ENCODE peak calls at places on chromosomes 3 and 15, in seven cellular contexts. U is transverse colon, B is breast epithelium, P is heart left ventricle, G is lower leg skin, O is suprapubic skin, W is Peyer's patch. J is an unnamed sample.

GRCh38 chr3:194573680-194574437 is 59.4 kb downstream of the TMEM44 start:
- DNase-seq in G (no peak), P (peak; percentile 55), B (no peak), W (no peak), O (no peak), U (peak; percentile 43), J (no peak)

GRCh38 chr3:132347095-132347494 is 29.9 kb downstream of the ACP3 start:
- DNase-seq in G (no peak), P (no peak), B (no peak), U (no peak), O (no peak), W (no peak), J (no peak)

GRCh38 chr3:30078736-30079135 is 527.7 kb upstream of the TGFBR2 start:
- DNase-seq in B (no peak), P (no peak), W (no peak), O (no peak), U (peak; percentile 33), G (no peak), J (no peak)

GRCh38 chr15:99545605-99546004 is 20.2 kb upstream of the MEF2A start:
- DNase-seq in W (no peak), U (no peak), B (no peak), O (no peak), G (no peak), P (no peak), J (no peak)

GRCh38 chr15:65917407-65917756 is 48.1 kb downstream of the RAB11A start:
- DNase-seq in W (no peak), U (no peak), B (no peak), O (no peak), G (no peak), P (no peak), J (no peak)

GRCh38 chr15:98582900-98583554 is 65.3 kb upstream of the IGF1R start:
- DNase-seq in U (no peak), O (no peak), P (no peak), G (no peak), B (no peak), W (no peak), J (no peak)

GRCh38 chr15:98085003-98085639 is 124.6 kb downstream of the ARRDC4 start:
- DNase-seq in W (no peak), U (peak; percentile 48), B (no peak), O (no peak), P (no peak), G (no peak), J (no peak)

GRCh38 chr3:37991823-37992222 is 1.2 kb downstream of the VILL start:
- DNase-seq in O (peak; percentile 45), G (peak; percentile 83), U (no peak), B (no peak), P (no peak), W (peak; percentile 62), J (no peak)

GRCh38 chr3:122921791-122922651 is 105.5 kb downstream of the SEMA5B start:
- DNase-seq in W (no peak), P (no peak), O (peak; percentile 71), B (no peak), G (peak; percentile 74), U (no peak), J (no peak)

GRCh38 chr3:179688847-179689246 is 36.0 kb downstream of the USP13 start:
- DNase-seq in W (no peak), O (no peak), B (no peak), U (no peak), G (no peak), P (no peak), J (no peak)

GRCh38 chr3:58404396-58404795 is 29.2 kb downstream of the PDHB start:
- DNase-seq in G (no peak), W (no peak), U (no peak), P (no peak), B (no peak), O (no peak), J (no peak)

GRCh38 chr3:129827765-129828164 is 65.7 kb downstream of the TMCC1 start:
- DNase-seq in P (no peak), W (no peak), O (no peak), G (no peak), U (peak; percentile 32), B (no peak), J (peak; percentile 3)

GRCh38 chr3:47017504-47018268 is 38.2 kb downstream of the NBEAL2 start:
- DNase-seq in W (no peak), U (no peak), G (no peak), B (no peak), P (no peak), O (no peak), J (no peak)

GRCh38 chr15:92158426-92158825 is 235.3 kb upstream of the ST8SIA2 start:
- DNase-seq in W (no peak), B (no peak), U (no peak), G (no peak), P (no peak), O (no peak), J (no peak)

DNA sequence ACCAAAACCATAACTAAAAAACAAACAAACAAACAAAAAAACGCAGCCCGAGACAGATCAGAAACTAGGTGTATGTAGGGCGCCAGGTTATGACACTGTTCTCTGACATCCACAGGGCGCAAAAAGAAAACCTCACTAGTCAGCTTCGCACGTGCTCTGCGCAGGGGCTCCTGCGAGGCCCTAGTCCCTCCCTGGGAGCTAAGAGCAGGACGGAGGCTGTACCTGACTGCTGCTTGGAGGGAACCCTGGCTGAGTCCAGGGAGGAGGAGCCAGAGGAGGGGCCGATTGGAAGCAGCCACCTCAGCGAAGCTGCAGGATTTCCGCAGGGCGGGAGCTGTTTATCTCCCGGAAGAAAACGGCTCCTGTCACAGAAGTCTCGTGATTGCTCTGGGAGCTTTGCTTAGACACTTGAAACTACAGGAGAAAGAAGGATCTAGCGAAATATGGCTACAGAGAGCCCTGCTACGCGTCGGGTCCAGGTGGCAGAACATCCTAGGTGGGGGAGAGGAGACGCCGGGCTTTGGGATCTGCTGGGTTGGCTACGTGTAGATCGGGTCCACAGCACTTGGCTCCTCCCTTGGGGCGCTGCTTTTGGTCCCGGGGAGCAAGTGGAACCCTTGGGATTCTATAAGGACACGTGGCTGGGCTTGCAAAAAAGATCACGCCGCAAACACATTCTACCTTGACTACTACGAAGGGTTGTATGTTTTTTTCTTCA is at the start of gene GALK2:
- DNase-seq in U (peak; percentile 92), W (peak; percentile 92), O (peak; percentile 90), G (peak; percentile 98), P (peak; percentile 79), B (peak; percentile 80), J (peak; percentile 11)
- TF ChIP-seq POLR2A in U (peak; percentile 70), W (peak; percentile 78), O (peak; percentile 28), G (peak; percentile 14), P (peak; percentile 51), B (no peak), J (peak; percentile 62)

GRCh38 chr15:53305554-53305953 is 453.9 kb downstream of the WDR72 start:
- DNase-seq in P (no peak), O (no peak), W (no peak), U (no peak), G (no peak), B (no peak), J (no peak)

GRCh38 chr15:53312707-53313106 is 446.8 kb downstream of the WDR72 start:
- DNase-seq in U (no peak), B (no peak), G (no peak), P (no peak), O (no peak), W (no peak), J (no peak)

GRCh38 chr15:53310709-53311108 is 448.8 kb downstream of the WDR72 start:
- DNase-seq in W (no peak), B (no peak), P (no peak), O (no peak), U (no peak), G (no peak), J (no peak)

GRCh38 chr15:53305101-53305500 is 454.4 kb downstream of the WDR72 start:
- DNase-seq in U (no peak), O (no peak), P (no peak), G (no peak), B (no peak), W (no peak), J (no peak)

DNA sequence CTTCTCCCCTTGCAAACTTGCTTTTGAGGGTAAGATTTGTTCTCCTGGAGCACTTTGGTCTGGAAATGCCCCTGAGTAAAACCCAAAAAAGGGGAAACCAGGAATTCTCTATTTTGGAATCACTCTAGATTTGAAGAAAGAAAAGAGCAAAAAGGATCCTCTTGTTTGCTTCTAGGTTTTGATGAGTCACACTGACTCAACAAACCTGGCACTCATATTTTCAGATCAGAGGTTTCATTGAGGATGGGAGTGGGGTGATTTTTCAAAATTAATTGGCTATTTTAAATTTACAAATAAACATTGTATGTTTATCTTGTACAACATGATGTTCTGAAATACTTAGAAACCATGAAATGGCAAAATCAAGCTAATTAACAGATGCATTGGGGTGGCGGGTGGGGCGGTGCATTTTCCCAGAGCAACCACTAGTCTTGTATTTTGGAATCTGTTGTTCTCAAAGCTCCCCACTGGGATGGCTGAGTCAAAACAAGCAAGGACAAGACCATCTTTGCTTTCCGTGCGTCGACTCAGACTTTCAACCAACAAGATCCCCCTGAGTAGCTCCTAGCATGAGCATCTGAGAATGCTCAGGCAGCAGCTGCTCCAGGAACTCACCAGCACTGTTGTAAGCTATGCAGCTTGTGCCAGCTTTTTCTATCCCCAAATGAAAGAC is 451.4 kb downstream of the WDR72 start:
- DNase-seq in B (no peak), O (no peak), G (no peak), W (no peak), P (no peak), U (no peak), J (no peak)
- TF ChIP-seq CTCF in B (no peak), O (no peak), G (no peak), W (no peak), P (no peak), U (no peak), J (no peak)

GRCh38 chr15:68463444-68463843 is 31.5 kb upstream of the ITGA11 start:
- DNase-seq in U (no peak), W (no peak), O (no peak), P (no peak), G (no peak), B (no peak), J (no peak)
- TF ChIP-seq POLR2A in U (no peak), W (no peak), O (no peak), P (no peak), G (no peak), B (no peak), J (no peak)

GRCh38 chr3:156474560-156475389 is 80.1 kb downstream of the SSR3 start:
- DNase-seq in O (no peak), P (no peak), G (no peak), B (no peak), W (no peak), U (no peak), J (no peak)

GRCh38 chr3:156469456-156469855 is 85.5 kb downstream of the SSR3 start:
- DNase-seq in P (no peak), G (no peak), W (no peak), U (no peak), B (no peak), O (no peak), J (no peak)

GRCh38 chr3:156473341-156473740 is 81.6 kb downstream of the SSR3 start:
- DNase-seq in W (no peak), U (no peak), B (no peak), O (no peak), G (no peak), P (no peak), J (no peak)

GRCh38 chr3:156471431-156471830 is 83.5 kb downstream of the SSR3 start:
- DNase-seq in P (no peak), U (no peak), B (no peak), O (no peak), W (no peak), G (no peak), J (no peak)

DNA sequence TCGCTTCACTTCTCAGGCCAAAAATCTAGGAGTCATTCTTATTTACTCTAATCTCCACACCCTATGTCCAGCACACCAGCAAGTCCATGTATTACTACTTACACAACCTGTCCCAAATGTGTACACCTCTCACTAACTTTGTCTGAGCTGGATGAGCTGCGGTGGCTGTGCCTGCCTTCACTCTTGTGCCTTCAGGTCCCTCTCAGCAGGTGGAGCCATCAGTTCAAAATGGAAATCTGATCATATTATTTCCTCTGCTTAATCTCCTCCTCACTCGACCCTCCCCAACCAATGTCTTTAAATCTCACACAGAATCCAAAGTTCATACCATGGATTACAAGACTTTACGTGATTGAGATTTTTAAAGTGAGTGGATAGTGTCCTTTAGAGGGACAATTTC is 82.8 kb downstream of the SSR3 start:
- DNase-seq in W (no peak), B (no peak), G (no peak), U (no peak), P (no peak), O (no peak), J (no peak)
- TF ChIP-seq CTCF in W (peak; percentile 15), B (no peak), G (no peak), U (no peak), P (no peak), O (no peak), J (no peak)

J was measured in esophagus squamous epithelium.